ENCODE peak calls at places on chromosomes 2 and 18, in nine cellular contexts. N, C, Q, K, F, G, Z, R and E are unnamed samples. For H3K9me3, the result is how much of the 10 kb centered on the place peaks cover.

GRCh38 chr18:61398961-61399632 is 65.9 kb downstream of the CDH20 start:
- DNase-seq in N (no peak), C (no peak), Q (no peak), K (no peak), F (no peak), G (no peak), Z (no peak), R (no peak), E (no peak)

GRCh38 chr18:13137041-13137938 is 81.3 kb upstream of the LDLRAD4 start:
- DNase-seq in N (peak), C (no peak), Q (no peak), K (no peak), F (no peak), G (no peak), Z (no peak), R (peak), E (no peak)

GRCh38 chr2:219661955-219662395 is 34.5 kb downstream of the SLC4A3 start:
- DNase-seq in N (no peak), C (no peak), Q (peak), K (peak), F (no peak), G (no peak), Z (no peak), R (no peak), E (no peak)

GRCh38 chr18:23158884-23159820 is 23.9 kb downstream of the CABLES1 start:
- DNase-seq in N (no peak), C (no peak), Q (no peak), K (no peak), F (no peak), G (no peak), Z (no peak), R (no peak), E (no peak)

GRCh38 chr2:214830794-214831346 is 21.4 kb upstream of the BARD1 start:
- DNase-seq in N (no peak), C (no peak), Q (peak), K (no peak), F (no peak), G (no peak), Z (no peak), R (no peak), E (no peak)

GRCh38 chr2:239216251-239216613 is 184.6 kb downstream of the HDAC4 start:
- DNase-seq in N (no peak), C (no peak), Q (no peak), K (no peak), F (no peak), G (no peak), Z (no peak), R (no peak), E (no peak)

GRCh38 chr2:19874726-19875125 is 27.1 kb downstream of the TTC32 start:
- DNase-seq in N (no peak), C (no peak), Q (no peak), K (no peak), F (no peak), G (no peak), Z (no peak), R (no peak), E (no peak)

GRCh38 chr2:11940121-11940743 is 193.8 kb downstream of the LPIN1 start:
- DNase-seq in N (no peak), C (no peak), Q (no peak), K (no peak), F (no peak), G (no peak), Z (no peak), R (no peak), E (no peak)

GRCh38 chr18:25166113-25166512 is 185.9 kb downstream of the ZNF521 start:
- DNase-seq in N (no peak), C (no peak), Q (no peak), K (no peak), F (no peak), G (no peak), Z (no peak), R (no peak), E (no peak)

GRCh38 chr18:61333746-61334490 is 688 bp downstream of the CDH20 start:
- DNase-seq in N (peak), C (no peak), Q (no peak), K (no peak), F (no peak), G (no peak), Z (no peak), R (no peak), E (no peak)

GRCh38 chr2:95025406-95026319 is at the start of gene MAL:
- DNase-seq in N (peak), C (peak), Q (no peak), K (peak), F (no peak), G (no peak), Z (no peak), R (no peak), E (no peak)

GRCh38 chr2:26997394-26997793 is 27.0 kb downstream of the MAPRE3 start:
- DNase-seq in N (no peak), C (no peak), Q (no peak), K (no peak), F (no peak), G (no peak), Z (no peak), R (no peak), E (no peak)

GRCh38 chr2:99555410-99555809 is 65.6 kb upstream of the REV1 start:
- DNase-seq in N (no peak), C (no peak), Q (no peak), K (no peak), F (no peak), G (no peak), Z (no peak), R (no peak), E (no peak)

GRCh38 chr18:23107718-23108117 is 27.6 kb upstream of the CABLES1 start:
- DNase-seq in N (peak), C (no peak), Q (no peak), K (no peak), F (no peak), G (no peak), Z (no peak), R (no peak), E (no peak)

GRCh38 chr2:239394978-239395377 is 5.8 kb downstream of the HDAC4 start:
- DNase-seq in N (no peak), C (no peak), Q (no peak), K (no peak), F (no peak), G (no peak), Z (no peak), R (no peak), E (no peak)

GRCh38 chr2:104851236-104852160 is 2.4 kb upstream of the POU3F3 start:
- DNase-seq in N (no peak), C (no peak), Q (no peak), K (no peak), F (no peak), G (no peak), Z (no peak), R (no peak), E (no peak)

GRCh38 chr2:184053326-184053725 is 545.0 kb upstream of the ZNF804A start:
- DNase-seq in N (no peak), C (no peak), Q (peak), K (peak), F (no peak), G (no peak), Z (no peak), R (no peak), E (no peak)

GRCh38 chr2:27369471-27370025 is 590 bp downstream of the EIF2B4 start:
- DNase-seq in N (peak), C (no peak), Q (peak), K (peak), F (no peak), G (peak), Z (peak), R (no peak), E (no peak)

GRCh38 chr2:6864938-6865345 is 765 bp downstream of the CMPK2 start:
- DNase-seq in N (no peak), C (no peak), Q (no peak), K (no peak), F (no peak), G (peak), Z (no peak), R (peak), E (no peak)

GRCh38 chr18:43060020-43060419 is 55.5 kb downstream of the RIT2 start:
- DNase-seq in N (no peak), C (no peak), Q (no peak), K (peak), F (no peak), G (no peak), Z (no peak), R (no peak), E (no peak)

GRCh38 chr2:25473131-25473530 is 131.4 kb upstream of the DNMT3A start:
- DNase-seq in N (no peak), C (no peak), Q (no peak), K (no peak), F (no peak), G (no peak), Z (no peak), R (no peak), E (no peak)

GRCh38 chr2:156466739-156467405 is 30.7 kb downstream of the GPD2 start:
- DNase-seq in N (no peak), C (no peak), Q (peak), K (no peak), F (peak), G (peak), Z (peak), R (no peak), E (no peak)

GRCh38 chr2:47321411-47322031 is 81.4 kb upstream of the MSH2 start:
- DNase-seq in N (peak), C (no peak), Q (no peak), K (no peak), F (no peak), G (no peak), Z (no peak), R (no peak), E (no peak)

GRCh38 chr2:64345998-64346397 is 108.0 kb upstream of the LGALSL start:
- DNase-seq in N (no peak), C (no peak), Q (peak), K (peak), F (no peak), G (no peak), Z (no peak), R (no peak), E (no peak)

GRCh38 chr2:239818531-239819011 is 206.6 kb downstream of the NDUFA10 start:
- DNase-seq in N (no peak), C (no peak), Q (no peak), K (no peak), F (no peak), G (no peak), Z (no peak), R (peak), E (no peak)

GRCh38 chr2:7878786-7879515 is 802.9 kb upstream of the ID2 start:
- DNase-seq in N (no peak), C (no peak), Q (no peak), K (no peak), F (no peak), G (no peak), Z (no peak), R (no peak), E (no peak)
- H3K4me3 ChIP-seq in N (no peak), C (no peak), Q (no peak), K (no peak), F (no peak), G (no peak), Z (no peak), R (no peak), E (no peak)

GRCh38 chr18:51531496-51531895 is 334.0 kb upstream of the MEX3C start:
- DNase-seq in N (no peak), C (no peak), Q (peak), K (peak), F (no peak), G (no peak), Z (no peak), R (no peak), E (no peak)

GRCh38 chr18:51540562-51540961 is 343.1 kb upstream of the MEX3C start:
- DNase-seq in N (no peak), C (no peak), Q (no peak), K (no peak), F (no peak), G (no peak), Z (no peak), R (no peak), E (no peak)

GRCh38 chr18:51541230-51541629 is 343.7 kb upstream of the MEX3C start:
- DNase-seq in N (no peak), C (no peak), Q (no peak), K (no peak), F (no peak), G (no peak), Z (no peak), R (no peak), E (no peak)

DNA sequence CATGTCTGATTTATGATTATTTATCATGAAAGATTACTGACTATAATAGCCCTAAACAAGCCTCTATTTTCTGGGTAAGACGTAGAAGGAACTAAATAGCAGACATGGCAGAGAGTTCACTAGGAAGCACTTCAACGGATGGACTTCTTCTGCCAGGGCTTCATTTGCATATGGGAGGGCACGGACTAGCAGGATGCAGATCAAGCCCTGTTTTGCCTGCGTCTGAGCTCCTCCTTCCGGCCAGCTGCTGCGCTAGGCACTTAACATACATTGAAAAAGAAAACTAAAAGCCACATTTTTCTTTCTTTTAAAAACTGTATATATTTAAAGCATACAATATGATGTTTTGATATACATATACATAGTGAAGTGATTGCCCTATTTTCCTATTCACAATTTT is 340.0 kb upstream of the MEX3C start:
- DNase-seq in N (peak), C (no peak), Q (peak), K (no peak), F (no peak), G (no peak), Z (peak), R (no peak), E (no peak)
- TF ChIP-seq CTCF in N (peak), C (no peak), Q (no peak), K (no peak), F (no peak), G (peak), Z (no peak), R (peak), E (no peak)

DNA sequence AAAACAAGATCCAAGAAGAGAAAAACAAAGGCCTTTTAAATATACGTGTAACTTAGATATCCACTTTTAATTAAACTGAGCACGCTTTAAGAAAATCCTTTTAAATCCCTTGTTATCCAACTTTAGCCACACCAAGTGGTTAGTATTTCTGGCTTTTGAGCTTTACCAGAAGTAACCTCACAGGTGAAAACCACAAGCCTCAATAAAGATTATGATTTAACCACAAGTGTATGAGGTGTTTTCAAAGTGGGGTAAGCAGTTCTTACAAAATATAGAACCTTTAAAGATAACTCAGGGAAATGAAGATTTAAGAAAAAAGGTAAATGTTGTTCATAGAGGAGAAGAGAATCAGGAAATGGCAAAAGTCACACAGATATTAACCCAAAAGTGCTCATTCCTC is 58.4 kb upstream of the CDCA7 start:
- DNase-seq in N (no peak), C (no peak), Q (peak), K (peak), F (no peak), G (no peak), Z (no peak), R (no peak), E (no peak)
- H3K9me3 ChIP-seq in N (under half), C (under half), Q (under half), K (under half), F (under half), G (under half), Z (under half), R (under half), E (under half)

GRCh38 chr2:96267159-96267971 is 1.3 kb downstream of the CIAO1 start:
- DNase-seq in N (peak), C (no peak), Q (peak), K (no peak), F (no peak), G (no peak), Z (peak), R (no peak), E (no peak)
- H3K4me3 ChIP-seq in N (peak), C (no peak), Q (peak), K (peak), F (no peak), G (no peak), Z (no peak), R (peak), E (peak)

DNA sequence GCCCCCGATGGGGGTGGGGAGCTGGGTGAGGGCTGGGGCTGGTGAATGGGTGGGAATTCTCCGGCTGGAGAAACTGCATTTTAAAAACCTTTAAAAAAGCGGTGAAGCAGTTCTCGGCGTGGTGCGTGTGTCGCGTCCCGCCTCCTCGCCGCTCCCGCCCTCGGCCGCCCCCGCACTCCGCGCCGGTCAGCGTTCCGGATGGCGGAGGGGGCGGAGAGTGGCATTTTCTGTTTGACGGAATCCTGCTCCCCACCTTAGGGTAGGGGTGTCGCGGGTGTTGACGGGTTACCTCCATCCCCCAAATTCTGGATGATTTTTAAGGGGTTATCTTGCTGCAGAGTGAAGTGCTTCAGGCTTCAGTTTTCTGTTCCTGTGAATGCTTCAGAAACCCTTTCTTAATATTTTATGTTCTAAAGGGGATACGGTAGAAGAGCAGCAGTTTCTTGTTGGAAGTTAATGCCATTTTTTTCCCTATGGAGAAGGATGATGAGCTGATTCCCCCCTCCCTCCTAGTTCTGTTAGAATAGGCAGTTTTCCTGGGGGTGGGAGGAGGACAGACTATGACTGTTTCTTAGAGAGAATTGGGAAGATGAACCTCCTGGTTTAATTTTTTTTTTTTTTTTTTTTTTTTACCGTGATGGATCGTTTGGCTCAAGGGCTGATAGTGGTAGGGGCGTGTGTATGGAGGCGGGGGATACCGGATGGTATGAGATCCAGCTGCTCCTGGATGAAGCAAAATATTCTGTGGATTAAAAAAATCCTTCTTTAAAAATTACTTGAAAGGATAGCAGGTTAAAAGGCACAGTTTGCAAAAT is 748 bp downstream of the ABI2 start:
- DNase-seq in N (peak), C (no peak), Q (peak), K (no peak), F (no peak), G (peak), Z (no peak), R (peak), E (no peak)
- TF ChIP-seq CTCF in N (no peak), C (no peak), Q (no peak), K (no peak), F (no peak), G (no peak), Z (no peak), R (no peak), E (no peak)

DNA sequence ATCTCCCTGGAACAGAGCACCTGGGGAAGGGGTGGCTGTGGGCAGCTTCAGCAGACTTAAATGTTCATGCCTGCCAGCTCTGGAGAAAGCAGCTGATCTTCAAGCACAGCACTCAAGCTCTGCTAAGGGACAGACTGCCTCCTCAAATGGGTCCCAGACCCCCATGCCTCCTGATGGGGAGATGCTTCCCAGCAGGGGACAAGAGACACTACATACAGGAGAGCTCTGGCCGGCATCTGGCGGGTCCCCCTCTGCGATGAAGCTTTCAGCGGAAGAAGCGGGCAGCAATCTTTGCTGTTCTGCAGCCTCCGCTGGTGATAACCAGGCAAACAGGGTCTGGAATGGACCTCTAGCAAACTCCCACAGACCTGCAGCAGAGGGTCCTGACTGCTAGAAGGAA is 294.8 kb downstream of the RND3 start:
- DNase-seq in N (no peak), C (no peak), Q (no peak), K (no peak), F (no peak), G (no peak), Z (no peak), R (no peak), E (no peak)
- H3K9me3 ChIP-seq in N (under half), C (under half), Q (under half), K (under half), F (under half), G (under half), Z (under half), R (under half), E (under half)